ENCODE peak calls at places on chromosomes 5 and 9, in ten cellular contexts. C is heart right ventricle, J is left ventricle myocardium inferior, K is aorta, E is WERI-Rb-1, N is Karpas-422, Q is tibial nerve, T is ascending aorta, V is brain microvascular endothelial cell, A is IMR-90. G is an unnamed sample.

GRCh38 chr5:98403131-98403530 is 370.3 kb upstream of the RGMB start:
- DNase-seq in A (no peak), N (no peak), Q (no peak), T (no peak), K (no peak), E (no peak), C (no peak), J (no peak), V (no peak), G (no peak)

GRCh38 chr5:14240366-14240765 is 97.2 kb downstream of the TRIO start:
- DNase-seq in V (no peak), N (no peak), K (no peak), T (no peak), E (no peak), C (no peak), A (peak; percentile 59), Q (no peak), J (no peak), G (no peak)

GRCh38 chr5:93715327-93715726 is 26.1 kb downstream of the POU5F2 start:
- DNase-seq in N (no peak), V (no peak), C (no peak), Q (no peak), E (peak; percentile 48), T (no peak), J (no peak), K (no peak), A (no peak), G (no peak)

GRCh38 chr9:21836437-21837161 is 34.2 kb downstream of the MTAP start:
- DNase-seq in T (no peak), K (no peak), V (peak; percentile 99), N (no peak), J (no peak), C (no peak), Q (no peak), E (no peak), A (peak; percentile 100), G (no peak)

GRCh38 chr9:113734826-113735225 is 141.3 kb upstream of the ZNF618 start:
- DNase-seq in N (no peak), A (no peak), C (no peak), E (no peak), Q (no peak), K (no peak), T (no peak), J (no peak), V (no peak), G (no peak)

GRCh38 chr5:179128976-179129375 is 68.8 kb downstream of the ZNF354C start:
- DNase-seq in V (no peak), E (no peak), Q (no peak), N (no peak), A (no peak), J (no peak), T (no peak), C (no peak), K (no peak), G (no peak)

GRCh38 chr5:11504794-11505193 is 399.5 kb downstream of the CTNND2 start:
- DNase-seq in N (no peak), Q (no peak), K (no peak), T (no peak), J (no peak), V (no peak), C (no peak), E (peak; percentile 21), A (no peak), G (no peak)

GRCh38 chr9:81634915-81635516 is 54.3 kb downstream of the TLE1 start:
- DNase-seq in E (no peak), V (peak; percentile 20), T (no peak), N (no peak), J (no peak), C (no peak), K (no peak), Q (no peak), A (peak; percentile 79), G (no peak)

GRCh38 chr5:77985247-77985646 is 209.1 kb upstream of the TBCA start:
- DNase-seq in V (no peak), Q (no peak), K (no peak), C (no peak), T (no peak), E (no peak), J (no peak), A (no peak), N (no peak), G (no peak)

GRCh38 chr5:79858097-79858723 is 132.9 kb downstream of the MTX3 start:
- DNase-seq in C (peak; percentile 76), V (peak; percentile 60), T (no peak), N (peak; percentile 89), A (peak; percentile 55), J (peak; percentile 74), E (peak; percentile 74), Q (peak; percentile 69), K (peak; percentile 78), G (peak; percentile 78)

GRCh38 chr5:59768204-59769040 is 125.1 kb downstream of the PDE4D start:
- DNase-seq in C (peak; percentile 29), A (peak; percentile 33), E (peak; percentile 83), T (no peak), J (peak; percentile 25), Q (peak; percentile 20), V (peak; percentile 83), K (peak; percentile 50), N (no peak), G (peak; percentile 66)

GRCh38 chr5:159928122-159928960 is 12.1 kb downstream of the ADRA1B start:
- DNase-seq in Q (no peak), J (peak; percentile 68), T (no peak), A (peak; percentile 90), E (no peak), C (peak; percentile 62), V (peak; percentile 79), N (no peak), K (peak; percentile 59), G (no peak)

GRCh38 chr5:158485604-158486081 is 614.1 kb downstream of the EBF1 start:
- DNase-seq in A (no peak), K (peak; percentile 66), N (no peak), T (no peak), E (no peak), C (no peak), V (peak; percentile 18), J (peak; percentile 15), Q (no peak), G (peak; percentile 61)

GRCh38 chr5:94218374-94218773 is 400.0 kb downstream of the KIAA0825 start:
- DNase-seq in N (no peak), A (peak; percentile 86), K (no peak), C (no peak), V (peak; percentile 78), J (no peak), Q (no peak), T (no peak), E (no peak), G (no peak)

GRCh38 chr5:109714592-109714991 is 24.9 kb downstream of the MAN2A1 start:
- DNase-seq in E (no peak), N (no peak), K (no peak), A (no peak), Q (no peak), V (no peak), T (no peak), C (no peak), J (no peak), G (no peak)

GRCh38 chr5:109713453-109713852 is 23.7 kb downstream of the MAN2A1 start:
- DNase-seq in J (no peak), Q (no peak), V (no peak), T (no peak), K (no peak), N (no peak), E (no peak), A (no peak), C (no peak), G (no peak)

GRCh38 chr5:109709225-109709624 is 19.5 kb downstream of the MAN2A1 start:
- DNase-seq in K (no peak), A (no peak), E (no peak), V (no peak), C (no peak), J (no peak), N (no peak), T (no peak), Q (no peak), G (no peak)

GRCh38 chr5:109708813-109709212 is 19.1 kb downstream of the MAN2A1 start:
- DNase-seq in C (no peak), A (no peak), V (no peak), T (no peak), E (no peak), K (no peak), N (no peak), J (no peak), Q (no peak), G (no peak)

DNA sequence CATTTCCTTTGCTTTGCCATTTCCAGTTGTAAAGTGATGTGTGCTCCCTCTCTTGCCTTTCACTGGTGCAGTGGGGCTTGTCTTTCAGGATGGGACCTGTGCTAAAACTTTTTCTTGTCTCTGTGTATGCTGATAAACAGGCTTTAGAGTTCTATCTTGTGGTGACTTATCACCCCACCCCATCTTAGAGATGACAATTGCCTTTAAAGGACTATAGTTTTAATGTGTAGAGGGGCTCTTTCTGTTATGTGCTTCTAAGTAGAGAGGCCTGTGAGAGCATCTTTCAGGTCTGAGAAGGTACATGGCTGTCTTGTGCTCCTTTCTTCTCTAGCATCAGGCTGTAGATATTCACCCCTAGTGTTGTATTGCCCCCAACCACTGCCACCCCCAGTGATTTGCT is 22.0 kb downstream of the MAN2A1 start:
- DNase-seq in K (no peak), C (no peak), J (no peak), V (no peak), N (no peak), Q (no peak), A (no peak), T (no peak), E (no peak), G (no peak)
- H3K4me3 ChIP-seq in K (no peak overlapping the region), C (no peak overlapping the region), J (no peak overlapping the region), V (no peak overlapping the region), N (no peak overlapping the region), Q (no peak overlapping the region), A (no peak overlapping the region), T (no peak overlapping the region), E (no peak overlapping the region), G (no peak overlapping the region)

GRCh38 chr9:16505159-16505558 is 365.3 kb downstream of the BNC2 start:
- DNase-seq in V (peak; percentile 82), E (no peak), N (peak; percentile 20), T (no peak), J (no peak), K (no peak), A (peak; percentile 80), C (no peak), Q (no peak), G (no peak)
- H3K27ac ChIP-seq in V (peak overlapping the region; percentile 80), E (no peak overlapping the region), N (no peak overlapping the region), T (peak overlapping the region; percentile 54), J (no peak overlapping the region), K (peak overlapping the region; percentile 77), A (peak overlapping the region; percentile 95), C (no peak overlapping the region), Q (peak overlapping the region; percentile 64), G (peak overlapping the region; percentile 81)

GRCh38 chr5:15550502-15551115 is 50.6 kb downstream of the FBXL7 start:
- DNase-seq in N (no peak), A (peak; percentile 54), V (no peak), T (no peak), E (no peak), Q (no peak), C (no peak), K (no peak), J (peak; percentile 15), G (no peak)
- H3K4me3 ChIP-seq in N (no peak overlapping the region), A (no peak overlapping the region), V (no peak overlapping the region), T (no peak overlapping the region), E (no peak overlapping the region), Q (no peak overlapping the region), C (no peak overlapping the region), K (no peak overlapping the region), J (no peak overlapping the region), G (no peak overlapping the region)

DNA sequence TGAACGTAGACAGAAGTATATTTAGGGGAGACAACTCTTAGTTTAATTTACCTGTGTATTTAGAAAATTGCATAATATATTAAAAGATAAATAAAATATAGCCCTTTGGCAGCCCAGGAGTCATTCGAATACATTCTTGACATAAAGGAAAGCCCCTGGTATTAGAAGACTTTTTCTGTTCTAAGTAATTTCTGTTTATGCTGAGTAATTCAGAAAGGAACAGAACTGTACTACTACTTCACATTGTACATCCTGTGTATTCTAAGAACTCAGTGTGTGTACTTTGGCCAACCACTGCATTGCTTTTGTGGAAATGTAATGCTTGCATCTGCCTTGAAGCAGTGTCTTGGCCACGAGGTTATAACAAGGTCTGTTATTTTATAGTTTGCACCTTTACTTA is 136.4 kb downstream of the KDM4C start:
- DNase-seq in Q (no peak), N (no peak), A (no peak), J (no peak), C (no peak), E (no peak), K (no peak), V (no peak), T (no peak), G (no peak)
- H3K27ac ChIP-seq in Q (no peak overlapping the region), N (no peak overlapping the region), A (no peak overlapping the region), J (no peak overlapping the region), C (no peak overlapping the region), E (no peak overlapping the region), K (no peak overlapping the region), V (no peak overlapping the region), T (no peak overlapping the region), G (no peak overlapping the region)

G was measured in uterus.